ENCODE peak calls at places on chromosomes 4 and X, in ten cellular contexts. G, U, B, C, H, R, Q, D, K and N are unnamed samples.

GRCh38 chrX:9844936-9845573 is 58.8 kb downstream of the SHROOM2 start:
- DNase-seq in D (no peak), C (no peak), K (no peak), Q (no peak), H (no peak), G (peak), U (no peak), B (no peak), R (no peak), N (no peak)

GRCh38 chr4:118676128-118676527 is 9.1 kb upstream of the METTL14 start:
- DNase-seq in D (no peak), B (no peak), C (no peak), R (no peak), G (no peak), Q (no peak), H (no peak), K (no peak), U (no peak), N (no peak)

GRCh38 chrX:134020910-134021309 is 35.5 kb upstream of the GPC3 start:
- DNase-seq in K (no peak), Q (no peak), D (no peak), U (no peak), R (no peak), G (no peak), B (no peak), H (peak), C (no peak), N (no peak)

GRCh38 chrX:16348286-16348685 is 181.0 kb downstream of the MAGEB17 start:
- DNase-seq in D (no peak), C (no peak), G (no peak), R (no peak), Q (no peak), K (no peak), U (no peak), H (no peak), B (no peak), N (no peak)

GRCh38 chrX:132435222-132435621 is 53.6 kb downstream of the MBNL3 start:
- DNase-seq in B (no peak), Q (no peak), D (no peak), G (no peak), H (no peak), U (no peak), C (no peak), K (no peak), R (no peak), N (no peak)

GRCh38 chr4:143514432-143514831 is 930 bp downstream of the SMARCA5 start:
- DNase-seq in K (peak), H (peak), B (peak), R (peak), D (no peak), U (peak), G (peak), Q (peak), C (peak), N (peak)

GRCh38 chrX:140664939-140665338 is 44.6 kb upstream of the LINC00632 start:
- DNase-seq in G (no peak), R (no peak), B (no peak), D (no peak), H (peak), Q (no peak), U (no peak), K (peak), C (no peak), N (no peak)

GRCh38 chr4:90025248-90025647 is 101.9 kb upstream of the CCSER1 start:
- DNase-seq in G (no peak), D (no peak), K (no peak), R (no peak), Q (no peak), H (peak), B (no peak), U (no peak), C (no peak), N (no peak)

GRCh38 chr4:53924333-53925049 is 139.9 kb downstream of the CHIC2 start:
- DNase-seq in R (no peak), U (no peak), H (no peak), K (no peak), B (no peak), D (no peak), G (no peak), C (no peak), Q (no peak), N (no peak)

GRCh38 chr4:30866907-30867306 is 146.7 kb downstream of the PCDH7 start:
- DNase-seq in C (no peak), R (no peak), H (no peak), U (no peak), Q (no peak), D (no peak), B (no peak), K (no peak), G (no peak), N (peak)